ENCODE peak calls at places on chromosome 14, in nine cellular contexts. R, J, E, I, M, B, U, A and Z are unnamed samples.

GRCh38 chr14:93114068-93114710 is 1.5 kb downstream of the ITPK1 start:
- DNase-seq in R (no peak), J (no peak), E (no peak), I (no peak), M (no peak), B (peak; percentile 27), U (no peak), A (no peak), Z (peak; percentile 50)

GRCh38 chr14:69363055-69363454 is 35.0 kb downstream of the ERH start:
- DNase-seq in R (peak; percentile 11), J (no peak), E (no peak), I (no peak), M (no peak), B (no peak), U (peak; percentile 53), A (no peak), Z (peak; percentile 59)

GRCh38 chr14:34053666-34054065 is 102.8 kb upstream of the EGLN3 start:
- DNase-seq in R (no peak), J (no peak), E (no peak), I (no peak), M (no peak), B (no peak), U (peak; percentile 50), A (peak; percentile 20), Z (peak; percentile 52)

GRCh38 chr14:57533214-57533613 is 39.6 kb upstream of the CCDC198 start:
- DNase-seq in R (no peak), J (no peak), E (peak; percentile 3), I (peak; percentile 5), M (no peak), B (no peak), U (no peak), A (peak; percentile 8), Z (no peak)

GRCh38 chr14:30906752-30907658 is 32.6 kb downstream of the COCH start:
- DNase-seq in R (no peak), J (no peak), E (no peak), I (no peak), M (no peak), B (no peak), U (no peak), A (peak; percentile 8), Z (no peak)

GRCh38 chr14:23570806-23571483 is 3.4 kb upstream of the AP1G2 start:
- DNase-seq in R (no peak), J (no peak), E (no peak), I (no peak), M (no peak), B (peak; percentile 11), U (no peak), A (no peak), Z (no peak)

GRCh38 chr14:60724080-60724618 is at the start of gene SIX4:
- DNase-seq in R (peak; percentile 79), J (peak; percentile 54), E (peak; percentile 17), I (no peak), M (no peak), B (peak; percentile 35), U (peak; percentile 68), A (peak; percentile 85), Z (peak; percentile 77)

GRCh38 chr14:25048170-25049126 is 1.5 kb downstream of the STXBP6 start:
- DNase-seq in R (no peak), J (peak; percentile 73), E (peak; percentile 66), I (no peak), M (no peak), B (no peak), U (peak; percentile 61), A (peak; percentile 84), Z (peak; percentile 71)

GRCh38 chr14:68962681-68963080 is 16.4 kb downstream of the ACTN1 start:
- DNase-seq in R (no peak), J (no peak), E (no peak), I (no peak), M (no peak), B (no peak), U (no peak), A (no peak), Z (no peak)

GRCh38 chr14:26730929-26731618 is 133.2 kb upstream of the NOVA1 start:
- DNase-seq in R (no peak), J (no peak), E (no peak), I (no peak), M (no peak), B (no peak), U (no peak), A (no peak), Z (no peak)

GRCh38 chr14:70642313-70643235 is 858 bp downstream of the TTC9 start:
- DNase-seq in R (no peak), J (no peak), E (no peak), I (no peak), M (peak; percentile 70), B (peak; percentile 58), U (no peak), A (no peak), Z (peak; percentile 30)

GRCh38 chr14:103896578-103896977 is 31.7 kb upstream of the TDRD9 start:
- DNase-seq in R (no peak), J (no peak), E (no peak), I (no peak), M (no peak), B (no peak), U (no peak), A (no peak), Z (no peak)

GRCh38 chr14:20855652-20856291 is 35.4 kb upstream of the RNASE3 start:
- DNase-seq in R (no peak), J (no peak), E (peak; percentile 77), I (peak; percentile 64), M (peak; percentile 81), B (no peak), U (peak; percentile 45), A (peak; percentile 52), Z (peak; percentile 36)

GRCh38 chr14:71933026-71933587 is 878 bp downstream of the RGS6 start:
- DNase-seq in R (no peak), J (no peak), E (no peak), I (no peak), M (no peak), B (peak; percentile 43), U (no peak), A (no peak), Z (no peak)

GRCh38 chr14:96582995-96583394 is 80.8 kb downstream of the PAPOLA start:
- DNase-seq in R (no peak), J (no peak), E (no peak), I (no peak), M (no peak), B (peak; percentile 4), U (no peak), A (no peak), Z (no peak)

GRCh38 chr14:76929927-76930326 is 98.6 kb downstream of the IRF2BPL start:
- DNase-seq in R (no peak), J (no peak), E (peak; percentile 38), I (no peak), M (no peak), B (peak; percentile 52), U (no peak), A (no peak), Z (no peak)

GRCh38 chr14:84750763-84751554 is 779.0 kb upstream of the FLRT2 start:
- DNase-seq in R (peak; percentile 18), J (peak; percentile 34), E (no peak), I (no peak), M (no peak), B (no peak), U (no peak), A (peak; percentile 1), Z (no peak)

GRCh38 chr14:28879571-28879970 is 113.0 kb downstream of the FOXG1 start:
- DNase-seq in R (no peak), J (no peak), E (no peak), I (no peak), M (no peak), B (no peak), U (no peak), A (no peak), Z (no peak)

GRCh38 chr14:104100171-104101085 is 14.9 kb downstream of the ASPG start:
- DNase-seq in R (no peak), J (no peak), E (no peak), I (no peak), M (no peak), B (no peak), U (peak; percentile 18), A (no peak), Z (peak; percentile 15)